ENCODE peak calls at places on chromosomes 1 and 21, in seven cellular contexts. Q is mammary epithelial cell, N is HFF-Myc, K is fibroblast of pulmonary artery, X is testis, H is stomach, P is Calu3. V is an unnamed sample.
A peak's percentile ranks its signal among the peaks of the same experiment; 100 is the strongest.

GRCh38 chr1:32273389-32274208 is 18.3 kb upstream of the HDAC1 start:
- DNase-seq in Q (peak; percentile 75), N (no peak), K (no peak), X (no peak), H (peak; percentile 46), P (peak; percentile 70), V (peak; percentile 25)

GRCh38 chr21:45769239-45769758 is 125.8 kb downstream of the PCBP3 start:
- DNase-seq in Q (no peak), N (no peak), K (no peak), X (no peak), H (no peak), P (no peak), V (no peak)

GRCh38 chr1:12546771-12547585 is 71.0 kb downstream of the DHRS3 start:
- DNase-seq in Q (no peak), N (no peak), K (no peak), X (peak; percentile 69), H (no peak), P (no peak), V (no peak)

GRCh38 chr1:13700521-13701273 is 709 bp downstream of the PRDM2 start:
- DNase-seq in Q (peak; percentile 12), N (peak; percentile 6), K (peak; percentile 39), X (peak; percentile 71), H (peak; percentile 45), P (peak; percentile 14), V (peak; percentile 22)

GRCh38 chr1:111203681-111204210 is 3.3 kb upstream of the DENND2D start:
- DNase-seq in Q (peak; percentile 30), N (no peak), K (peak; percentile 39), X (peak; percentile 71), H (peak; percentile 89), P (peak; percentile 68), V (peak; percentile 42)

GRCh38 chr1:58783090-58783992 is 506 bp downstream of the JUN start:
- DNase-seq in Q (peak; percentile 45), N (no peak), K (peak; percentile 66), X (peak; percentile 51), H (peak; percentile 63), P (peak; percentile 39), V (peak; percentile 61)

GRCh38 chr1:93180723-93181613 is at the start of gene CCDC18:
- DNase-seq in Q (no peak), N (no peak), K (peak; percentile 53), X (no peak), H (no peak), P (no peak), V (peak; percentile 60)

GRCh38 chr21:33608559-33608958 is 20.1 kb upstream of the DONSON start:
- DNase-seq in Q (no peak), N (no peak), K (peak; percentile 81), X (no peak), H (no peak), P (no peak), V (peak; percentile 30)

GRCh38 chr1:207672525-207673130 is 27.7 kb downstream of the CR1L start:
- DNase-seq in Q (peak; percentile 31), N (peak; percentile 51), K (peak; percentile 37), X (no peak), H (peak; percentile 35), P (peak; percentile 53), V (peak; percentile 61)

GRCh38 chr1:150563340-150564038 is 14.3 kb downstream of the ADAMTSL4 start:
- DNase-seq in Q (peak; percentile 54), N (no peak), K (peak; percentile 69), X (peak; percentile 84), H (peak; percentile 90), P (peak; percentile 61), V (peak; percentile 44)

GRCh38 chr1:184379111-184379752 is 7.6 kb upstream of the C1orf21 start:
- DNase-seq in Q (no peak), N (no peak), K (no peak), X (no peak), H (no peak), P (peak; percentile 35), V (no peak)

GRCh38 chr1:230415405-230416119 is 10.6 kb downstream of the PGBD5 start:
- DNase-seq in Q (no peak), N (no peak), K (no peak), X (no peak), H (no peak), P (no peak), V (no peak)

GRCh38 chr21:45507888-45508508 is 34.2 kb downstream of the SLC19A1 start:
- DNase-seq in Q (no peak), N (no peak), K (no peak), X (no peak), H (no peak), P (no peak), V (no peak)

GRCh38 chr21:39637197-39637970 is 24.6 kb downstream of the B3GALT5 start:
- DNase-seq in Q (no peak), N (no peak), K (no peak), X (no peak), H (no peak), P (no peak), V (no peak)

GRCh38 chr1:33276573-33277298 is 20.4 kb downstream of the ZNF362 start:
- DNase-seq in Q (no peak), N (no peak), K (no peak), X (no peak), H (no peak), P (no peak), V (no peak)

GRCh38 chr1:24720152-24720551 is 25.1 kb upstream of the CLIC4 start:
- DNase-seq in Q (peak; percentile 48), N (peak; percentile 68), K (peak; percentile 96), X (peak; percentile 73), H (peak; percentile 42), P (no peak), V (peak; percentile 82)

GRCh38 chr1:41366428-41367101 is 5.3 kb downstream of the FOXO6 start:
- DNase-seq in Q (no peak), N (no peak), K (no peak), X (no peak), H (peak; percentile 42), P (peak; percentile 37), V (no peak)

GRCh38 chr1:61797045-61797755 is 54.9 kb downstream of the PATJ start:
- DNase-seq in Q (peak; percentile 4), N (no peak), K (no peak), X (no peak), H (no peak), P (no peak), V (no peak)

GRCh38 chr1:167409183-167409582 is 109.1 kb downstream of the CD247 start:
- DNase-seq in Q (peak; percentile 12), N (no peak), K (no peak), X (no peak), H (no peak), P (peak; percentile 22), V (no peak)
- TF ChIP-seq CTCF in Q (peak; percentile 31), N (no peak), K (no peak), X (no peak), H (no peak), P (no peak), V (no peak)

GRCh38 chr1:232644209-232644608 is 14.3 kb upstream of the SIPA1L2 start:
- DNase-seq in Q (no peak), N (no peak), K (no peak), X (no peak), H (no peak), P (no peak), V (no peak)

GRCh38 chr1:232641507-232641906 is 11.6 kb upstream of the SIPA1L2 start:
- DNase-seq in Q (no peak), N (no peak), K (no peak), X (no peak), H (no peak), P (no peak), V (no peak)

GRCh38 chr1:232648316-232648715 is 18.4 kb upstream of the SIPA1L2 start:
- DNase-seq in Q (peak; percentile 16), N (no peak), K (no peak), X (no peak), H (no peak), P (no peak), V (peak; percentile 26)

DNA sequence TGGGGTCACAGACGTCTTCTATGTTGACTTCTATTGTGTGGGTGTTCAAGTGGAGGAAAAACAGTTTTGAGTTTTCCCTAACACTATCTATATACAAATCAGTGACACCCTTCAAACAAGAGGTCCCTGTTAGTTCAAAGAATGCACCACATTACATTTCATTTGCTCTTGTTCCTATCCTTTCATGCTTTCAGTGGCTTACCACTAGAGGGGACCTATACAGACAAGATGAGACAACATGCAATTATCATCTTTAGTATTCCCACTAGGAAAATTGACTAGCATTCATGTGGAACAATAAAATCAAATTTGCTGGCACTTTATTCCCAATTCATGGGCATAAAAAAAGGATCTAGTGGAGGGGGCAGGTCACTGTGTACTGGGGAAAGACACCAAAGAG is 13.3 kb upstream of the SIPA1L2 start:
- DNase-seq in Q (no peak), N (no peak), K (no peak), X (no peak), H (no peak), P (no peak), V (no peak)
- TF ChIP-seq CTCF in Q (peak; percentile 1), N (no peak), K (peak; percentile 15), X (no peak), H (no peak), P (no peak), V (peak; percentile 32)

GRCh38 chr1:156969496-156969895 is 49.1 kb downstream of the LRRC71 start:
- DNase-seq in Q (no peak), N (no peak), K (no peak), X (no peak), H (no peak), P (no peak), V (no peak)

GRCh38 chr1:156975084-156975483 is 54.7 kb downstream of the LRRC71 start:
- DNase-seq in Q (no peak), N (no peak), K (no peak), X (no peak), H (no peak), P (no peak), V (no peak)

GRCh38 chr1:156973464-156973863 is 53.0 kb downstream of the LRRC71 start:
- DNase-seq in Q (no peak), N (no peak), K (no peak), X (no peak), H (no peak), P (no peak), V (no peak)

GRCh38 chr1:156964431-156964830 is 44.0 kb downstream of the LRRC71 start:
- DNase-seq in Q (no peak), N (no peak), K (no peak), X (no peak), H (no peak), P (no peak), V (no peak)

DNA sequence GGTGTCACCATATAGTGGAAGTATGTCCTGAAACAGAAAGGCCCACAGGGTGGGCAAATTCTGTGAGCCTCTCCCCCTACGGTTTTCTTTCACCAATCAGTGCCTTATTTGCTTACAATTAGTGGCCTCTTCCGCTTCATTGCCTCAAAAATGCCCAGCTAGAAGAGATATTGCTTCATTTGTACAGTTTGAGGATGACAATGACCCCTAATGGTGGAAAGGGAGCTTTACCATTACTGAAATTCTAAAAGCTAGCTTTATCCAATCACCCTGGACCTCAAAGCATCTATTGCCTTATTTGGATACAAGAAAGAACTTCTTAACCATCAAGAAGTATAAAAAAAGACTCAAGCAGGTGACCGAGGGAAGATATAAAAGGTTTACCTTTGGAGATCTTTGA is 49.6 kb downstream of the LRRC71 start:
- DNase-seq in Q (no peak), N (no peak), K (peak; percentile 31), X (no peak), H (no peak), P (no peak), V (peak; percentile 7)
- TF ChIP-seq CTCF in Q (no peak), N (no peak), K (peak; percentile 27), X (no peak), H (no peak), P (no peak), V (peak; percentile 31)

GRCh38 chr1:108320851-108321250 is 77.0 kb upstream of the NBPF4 start:
- DNase-seq in Q (no peak), N (no peak), K (no peak), X (no peak), H (no peak), P (no peak), V (no peak)

GRCh38 chr1:108314815-108315214 is 70.9 kb upstream of the NBPF4 start:
- DNase-seq in Q (no peak), N (no peak), K (no peak), X (no peak), H (no peak), P (no peak), V (no peak)

GRCh38 chr1:108316545-108316944 is 72.7 kb upstream of the NBPF4 start:
- DNase-seq in Q (peak; percentile 9), N (no peak), K (peak; percentile 21), X (no peak), H (no peak), P (peak; percentile 1), V (peak; percentile 6)
- TF ChIP-seq CTCF in Q (peak; percentile 45), N (peak; percentile 33), K (peak; percentile 32), X (no peak), H (no peak), P (no peak), V (peak; percentile 34)